ENCODE peak calls at places on chromosomes 5 and 9, in five cellular contexts. K is heart left ventricle, A is neural crest cell, C is foreskin fibroblast, H is heart right ventricle. Z is an unnamed sample.

GRCh38 chr5:123178693-123179092 is 89.7 kb downstream of the PRDM6 start:
- DNase-seq in H (no peak), A (no peak), C (no peak), K (no peak), Z (no peak)

GRCh38 chr5:18072600-18072999 is 438.3 kb downstream of the TAF11L14 start:
- DNase-seq in H (no peak), A (no peak), K (no peak), C (no peak), Z (no peak)

GRCh38 chr9:132879443-132880310 is 979 bp downstream of the SPACA9 start:
- DNase-seq in C (no peak), A (no peak), H (no peak), K (no peak), Z (no peak)

GRCh38 chr9:6209966-6210365 is 5.6 kb upstream of the IL33 start:
- DNase-seq in A (no peak), K (no peak), C (no peak), H (no peak), Z (no peak)

GRCh38 chr9:129069128-129069824 is 11.6 kb upstream of the DOLPP1 start:
- DNase-seq in A (no peak), C (no peak), K (peak), H (peak), Z (no peak)

GRCh38 chr9:100589582-100589981 is 11.7 kb downstream of the CAVIN4 start:
- DNase-seq in H (no peak), K (no peak), C (no peak), A (no peak), Z (no peak)

GRCh38 chr5:143262393-143263174 is 140.9 kb downstream of the NR3C1 start:
- DNase-seq in H (no peak), K (no peak), A (no peak), C (peak), Z (no peak)

GRCh38 chr5:116764941-116765340 is 190.3 kb upstream of the SEMA6A start:
- DNase-seq in C (no peak), H (no peak), K (no peak), A (no peak), Z (no peak)

GRCh38 chr9:14221558-14221957 is 92.4 kb downstream of the NFIB start:
- DNase-seq in A (no peak), C (peak), K (no peak), H (no peak), Z (no peak)

GRCh38 chr9:124231095-124231743 is 26.5 kb upstream of the NEK6 start:
- DNase-seq in K (no peak), H (no peak), C (no peak), A (no peak), Z (no peak)

GRCh38 chr9:34254966-34255825 is 73.9 kb downstream of the KIF24 start:
- DNase-seq in K (no peak), A (no peak), H (no peak), C (no peak), Z (no peak)

GRCh38 chr5:108380531-108381021 is 1.3 kb downstream of the FBXL17 start:
- DNase-seq in C (peak), K (peak), A (peak), H (peak), Z (peak)

GRCh38 chr5:176891331-176891958 is 7.7 kb downstream of the HK3 start:
- DNase-seq in C (no peak), K (no peak), A (no peak), H (no peak), Z (peak)

GRCh38 chr5:35357973-35358372 is 127.7 kb upstream of the PRLR start:
- DNase-seq in H (no peak), C (no peak), A (no peak), K (no peak), Z (no peak)

GRCh38 chr5:127839496-127840197 is 136.5 kb downstream of the CCDC192 start:
- DNase-seq in K (no peak), C (no peak), A (no peak), H (no peak), Z (no peak)

GRCh38 chr5:159975462-159976019 is 33.4 kb upstream of the TTC1 start:
- DNase-seq in C (peak), H (no peak), A (no peak), K (peak), Z (no peak)
- TF ChIP-seq CTCF in C (peak), H (peak), A (no peak), K (no peak), Z (peak)

GRCh38 chr9:85940832-85941616 is at the start of gene NAA35:
- DNase-seq in H (peak), K (peak), C (peak), A (peak), Z (peak)
- TF ChIP-seq CTCF in H (no peak), K (no peak), C (no peak), A (no peak), Z (no peak)

GRCh38 chr5:40984884-40985283 is 75.6 kb downstream of the C7 start:
- DNase-seq in A (no peak), K (no peak), C (peak), H (no peak), Z (no peak)
- TF ChIP-seq CTCF in A (no peak), K (no peak), C (no peak), H (no peak), Z (no peak)

DNA sequence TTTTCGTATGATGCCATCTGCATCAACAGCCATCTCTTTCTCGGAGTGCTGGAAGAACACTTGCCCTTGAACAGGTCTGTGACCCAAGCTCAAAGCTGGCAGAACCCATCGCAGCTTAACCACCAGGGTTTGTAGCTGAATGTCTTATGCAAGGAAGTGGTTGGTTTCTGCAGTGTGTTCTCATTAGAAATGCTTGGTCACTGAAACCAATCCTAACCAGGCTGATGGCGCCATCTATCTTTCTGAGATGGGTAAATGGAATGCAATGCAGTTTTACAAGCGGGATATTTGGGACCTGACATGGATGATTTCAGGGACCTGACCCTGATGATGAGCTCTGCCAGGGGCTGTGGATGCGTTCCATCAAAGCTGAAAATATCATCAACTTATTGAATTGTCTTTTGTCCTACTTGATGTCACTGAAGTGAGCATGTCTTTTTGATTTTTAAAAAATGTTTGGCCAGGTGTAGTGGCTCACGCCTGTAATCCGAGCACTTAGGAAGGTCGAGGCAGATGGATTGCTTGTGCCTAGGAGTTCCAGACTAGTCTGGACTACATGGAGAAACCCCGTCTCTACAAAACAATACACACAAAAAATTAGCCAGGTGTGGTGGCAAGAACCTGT is 28.7 kb downstream of the DMRT3 start:
- DNase-seq in K (no peak), H (no peak), A (peak), C (peak), Z (no peak)
- TF ChIP-seq CTCF in K (peak), H (peak), A (peak), C (peak), Z (peak)

DNA sequence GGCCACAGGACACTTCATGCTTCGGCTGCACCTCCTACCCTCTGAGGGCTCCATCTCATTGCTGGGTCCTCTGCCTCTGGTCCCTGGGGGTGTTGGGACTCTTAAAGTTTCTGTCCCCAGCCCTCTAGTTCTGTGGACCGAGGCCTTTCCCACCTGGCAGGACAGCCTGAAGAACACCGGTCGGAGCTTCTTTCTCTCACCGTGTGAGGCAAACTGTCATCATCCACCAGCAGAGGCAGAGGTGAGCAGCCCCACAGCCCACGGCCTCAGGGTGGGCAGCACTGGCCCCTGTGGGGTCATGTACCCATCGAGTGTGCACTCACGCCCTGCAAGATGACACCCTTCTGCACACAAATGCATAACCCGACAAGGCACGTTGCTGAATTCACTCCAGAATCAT is 49.9 kb downstream of the IRX2 start:
- DNase-seq in C (no peak), K (no peak), H (no peak), A (no peak), Z (no peak)
- TF ChIP-seq CTCF in C (no peak), K (no peak), H (no peak), A (peak), Z (peak)

GRCh38 chr5:23136958-23137357 is 283.8 kb upstream of the CDH12 start:
- DNase-seq in A (no peak), K (no peak), C (no peak), H (no peak), Z (no peak)

GRCh38 chr5:23139338-23140171 is 286.4 kb upstream of the CDH12 start:
- DNase-seq in K (no peak), C (no peak), H (no peak), A (no peak), Z (no peak)
- TF ChIP-seq CTCF in K (peak), C (no peak), H (peak), A (peak), Z (peak)

DNA sequence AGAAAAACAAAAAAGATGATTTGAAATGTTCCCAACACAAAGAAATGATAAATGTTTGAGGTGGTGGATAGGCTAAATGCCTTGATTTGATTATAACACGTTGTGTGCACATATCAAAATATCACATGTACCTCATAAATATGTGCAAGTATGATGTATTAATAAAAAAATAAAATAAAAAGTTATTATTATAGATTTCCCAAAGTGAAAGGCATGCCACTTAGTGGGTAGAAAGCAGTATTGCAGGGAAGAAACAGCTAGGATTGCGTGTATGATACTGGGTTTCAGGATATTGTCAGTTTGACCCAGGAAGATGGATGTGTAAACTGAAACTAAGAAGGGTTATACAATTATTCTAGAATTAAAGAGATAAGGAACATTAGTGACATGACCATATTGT is 3.6 kb upstream of the TMEM38B start:
- DNase-seq in H (no peak), C (peak), K (no peak), A (no peak), Z (no peak)
- TF ChIP-seq CTCF in H (peak), C (peak), K (peak), A (peak), Z (peak)